ENCODE peak calls at places on chromosomes 1 and 21, in seven cellular contexts. One of them, this sample, is unnamed.

GRCh38 chr1:200247513-200247912 is 162.3 kb downstream of the ZNF281 start:
- DNase-seq in foreskin fibroblast: no peak
- DNase-seq in transverse colon: no peak
- DNase-seq in heart right ventricle: no peak
- DNase-seq in RWPE1: no peak
- DNase-seq in ovary: no peak
- DNase-seq in endothelial cell: no peak
- DNase-seq in this sample: no peak

GRCh38 chr1:234998174-234998741 is 130.4 kb downstream of the TOMM20 start:
- DNase-seq in foreskin fibroblast: no peak
- DNase-seq in transverse colon: peak
- DNase-seq in heart right ventricle: peak
- DNase-seq in RWPE1: peak
- DNase-seq in ovary: no peak
- DNase-seq in endothelial cell: no peak
- DNase-seq in this sample: peak

GRCh38 chr1:30785714-30786113 is 28.1 kb upstream of the LAPTM5 start:
- DNase-seq in foreskin fibroblast: no peak
- DNase-seq in transverse colon: no peak
- DNase-seq in heart right ventricle: no peak
- DNase-seq in RWPE1: no peak
- DNase-seq in ovary: no peak
- DNase-seq in endothelial cell: no peak
- DNase-seq in this sample: peak

GRCh38 chr1:235423214-235423652 is 56.0 kb downstream of the TBCE start:
- DNase-seq in foreskin fibroblast: no peak
- DNase-seq in transverse colon: no peak
- DNase-seq in heart right ventricle: no peak
- DNase-seq in RWPE1: no peak
- DNase-seq in ovary: no peak
- DNase-seq in endothelial cell: no peak
- DNase-seq in this sample: no peak

GRCh38 chr1:155976913-155977606 is 1.3 kb downstream of the ARHGEF2 start:
- DNase-seq in foreskin fibroblast: no peak
- DNase-seq in transverse colon: peak
- DNase-seq in heart right ventricle: peak
- DNase-seq in RWPE1: no peak
- DNase-seq in ovary: no peak
- DNase-seq in endothelial cell: no peak
- DNase-seq in this sample: peak

GRCh38 chr1:220281159-220281574 is 8.9 kb upstream of the RAB3GAP2 start:
- DNase-seq in foreskin fibroblast: peak
- DNase-seq in transverse colon: no peak
- DNase-seq in heart right ventricle: no peak
- DNase-seq in RWPE1: peak
- DNase-seq in ovary: no peak
- DNase-seq in endothelial cell: no peak
- DNase-seq in this sample: peak

GRCh38 chr1:153563339-153563952 is 2.2 kb downstream of the S100A2 start:
- DNase-seq in foreskin fibroblast: no peak
- DNase-seq in transverse colon: no peak
- DNase-seq in heart right ventricle: no peak
- DNase-seq in RWPE1: no peak
- DNase-seq in ovary: peak
- DNase-seq in endothelial cell: no peak
- DNase-seq in this sample: peak

GRCh38 chr1:18124977-18125376 is 17.4 kb downstream of the IGSF21 start:
- DNase-seq in foreskin fibroblast: no peak
- DNase-seq in transverse colon: no peak
- DNase-seq in heart right ventricle: no peak
- DNase-seq in RWPE1: no peak
- DNase-seq in ovary: no peak
- DNase-seq in endothelial cell: no peak
- DNase-seq in this sample: no peak

DNA sequence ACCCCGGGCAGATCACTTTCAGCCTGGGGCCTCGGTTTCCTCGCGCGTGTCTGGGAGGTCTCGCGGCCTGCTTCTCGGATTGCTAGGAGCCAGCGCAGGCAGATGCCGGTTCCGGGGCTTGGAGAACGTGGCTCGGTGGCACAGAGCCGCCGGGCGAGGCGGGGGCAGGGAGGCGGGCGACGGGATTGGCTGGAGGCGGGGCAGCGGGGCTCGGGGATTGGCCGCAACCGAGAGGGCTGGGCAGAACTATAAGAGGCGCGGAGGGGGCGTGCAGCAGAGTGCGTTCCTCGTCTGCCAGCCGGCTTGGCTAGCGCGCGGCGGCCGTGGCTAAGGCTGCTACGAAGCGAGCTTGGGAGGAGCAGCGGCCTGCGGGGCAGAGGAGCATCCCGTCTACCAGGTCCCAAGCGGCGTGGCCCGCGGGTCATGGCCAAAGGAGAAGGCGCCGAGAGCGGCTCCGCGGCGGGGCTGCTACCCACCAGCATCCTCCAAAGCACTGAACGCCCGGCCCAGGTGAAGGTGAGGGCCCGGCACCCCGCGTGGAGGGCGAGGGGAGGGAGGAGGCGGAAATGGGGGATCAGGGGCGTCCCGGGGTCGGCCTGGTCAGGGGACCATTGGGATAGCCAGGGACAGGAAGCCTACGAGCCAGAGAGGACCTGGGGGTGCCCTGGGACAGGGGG is at the start of gene MFSD2A:
- DNase-seq in foreskin fibroblast: peak
- DNase-seq in transverse colon: peak
- DNase-seq in heart right ventricle: peak
- DNase-seq in RWPE1: peak
- DNase-seq in ovary: peak
- DNase-seq in endothelial cell: peak
- DNase-seq in this sample: peak
- TF ChIP-seq CTCF in foreskin fibroblast: no peak
- TF ChIP-seq CTCF in transverse colon: no peak
- TF ChIP-seq CTCF in heart right ventricle: no peak
- TF ChIP-seq CTCF in RWPE1: no peak
- TF ChIP-seq CTCF in ovary: no peak
- TF ChIP-seq CTCF in endothelial cell: no peak
- TF ChIP-seq CTCF in this sample: no peak

DNA sequence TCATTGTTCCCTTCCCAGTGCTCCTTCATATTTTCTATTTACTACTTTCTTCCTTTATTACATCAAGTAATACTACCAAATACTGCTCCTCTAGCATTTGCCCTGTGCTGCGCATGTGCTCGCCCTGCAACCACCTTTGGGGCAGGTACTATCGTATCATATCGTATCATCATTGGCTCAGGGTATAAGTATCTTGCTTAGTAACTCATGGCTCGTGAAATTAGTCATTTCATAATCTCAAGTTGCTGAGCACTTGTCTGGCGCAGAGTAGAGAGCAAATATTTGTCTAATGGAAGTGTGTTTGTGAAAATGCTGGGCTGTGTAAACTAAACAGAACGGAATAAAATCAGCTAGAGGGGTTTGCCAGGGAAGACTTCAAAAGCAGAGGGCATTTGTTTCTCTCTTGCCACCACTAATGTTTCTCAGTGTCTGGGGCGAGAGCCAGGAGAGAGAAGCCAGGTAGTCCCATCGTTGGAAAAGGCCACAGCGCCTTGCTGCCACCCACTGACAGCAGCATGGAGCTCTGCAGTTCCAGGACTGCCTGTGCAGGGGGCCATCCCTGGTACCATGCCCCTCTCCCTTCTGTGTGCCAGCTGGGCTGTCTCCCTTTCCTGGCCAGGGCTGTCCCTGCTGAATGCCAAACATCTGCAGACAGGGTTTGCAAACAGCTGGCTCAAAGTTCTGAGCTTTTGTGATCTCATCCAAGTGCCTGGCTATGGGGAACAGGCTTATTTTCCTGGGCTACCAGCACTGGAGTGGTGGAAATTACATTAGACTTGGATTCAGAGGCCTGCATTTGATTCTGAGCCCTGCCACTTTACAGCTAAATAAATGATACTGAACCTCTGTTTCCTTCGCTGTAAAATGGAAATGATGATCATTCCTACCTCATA is 19.9 kb upstream of the CPT2 start:
- DNase-seq in foreskin fibroblast: no peak
- DNase-seq in transverse colon: peak
- DNase-seq in heart right ventricle: peak
- DNase-seq in RWPE1: no peak
- DNase-seq in ovary: peak
- DNase-seq in endothelial cell: no peak
- DNase-seq in this sample: no peak
- TF ChIP-seq CTCF in foreskin fibroblast: peak
- TF ChIP-seq CTCF in transverse colon: no peak
- TF ChIP-seq CTCF in heart right ventricle: peak
- TF ChIP-seq CTCF in RWPE1: no peak
- TF ChIP-seq CTCF in ovary: no peak
- TF ChIP-seq CTCF in endothelial cell: no peak
- TF ChIP-seq CTCF in this sample: no peak

DNA sequence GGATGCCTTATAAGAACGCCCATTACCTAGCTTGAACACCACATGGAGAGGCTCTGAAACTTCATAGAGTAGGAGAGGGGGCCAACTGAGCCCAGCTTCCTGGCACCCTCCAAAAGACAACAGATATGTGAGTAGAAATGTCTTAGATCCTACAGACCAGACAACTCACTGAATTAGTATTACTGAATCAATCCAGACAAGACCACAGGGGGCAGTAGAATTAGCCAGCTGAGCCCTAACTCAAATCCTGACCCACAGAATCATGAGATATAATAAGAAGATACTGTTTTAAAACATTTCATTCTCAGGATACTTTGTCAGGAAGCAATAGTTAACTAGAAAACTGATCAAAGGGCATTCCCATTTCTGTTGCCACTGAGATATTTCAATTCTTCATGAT is 45.8 kb upstream of the C1orf21 start:
- DNase-seq in foreskin fibroblast: no peak
- DNase-seq in transverse colon: no peak
- DNase-seq in heart right ventricle: no peak
- DNase-seq in RWPE1: no peak
- DNase-seq in ovary: no peak
- DNase-seq in endothelial cell: no peak
- DNase-seq in this sample: peak
- TF ChIP-seq CTCF in foreskin fibroblast: peak
- TF ChIP-seq CTCF in transverse colon: no peak
- TF ChIP-seq CTCF in heart right ventricle: no peak
- TF ChIP-seq CTCF in RWPE1: no peak
- TF ChIP-seq CTCF in ovary: no peak
- TF ChIP-seq CTCF in endothelial cell: peak
- TF ChIP-seq CTCF in this sample: peak

GRCh38 chr1:65075123-65075976 is 72.7 kb upstream of the AK4 start:
- DNase-seq in foreskin fibroblast: peak
- DNase-seq in transverse colon: peak
- DNase-seq in heart right ventricle: peak
- DNase-seq in RWPE1: peak
- DNase-seq in ovary: peak
- DNase-seq in endothelial cell: peak
- DNase-seq in this sample: peak
- TF ChIP-seq CTCF in foreskin fibroblast: peak
- TF ChIP-seq CTCF in transverse colon: peak
- TF ChIP-seq CTCF in heart right ventricle: peak
- TF ChIP-seq CTCF in RWPE1: peak
- TF ChIP-seq CTCF in ovary: peak
- TF ChIP-seq CTCF in endothelial cell: peak
- TF ChIP-seq CTCF in this sample: peak

DNA sequence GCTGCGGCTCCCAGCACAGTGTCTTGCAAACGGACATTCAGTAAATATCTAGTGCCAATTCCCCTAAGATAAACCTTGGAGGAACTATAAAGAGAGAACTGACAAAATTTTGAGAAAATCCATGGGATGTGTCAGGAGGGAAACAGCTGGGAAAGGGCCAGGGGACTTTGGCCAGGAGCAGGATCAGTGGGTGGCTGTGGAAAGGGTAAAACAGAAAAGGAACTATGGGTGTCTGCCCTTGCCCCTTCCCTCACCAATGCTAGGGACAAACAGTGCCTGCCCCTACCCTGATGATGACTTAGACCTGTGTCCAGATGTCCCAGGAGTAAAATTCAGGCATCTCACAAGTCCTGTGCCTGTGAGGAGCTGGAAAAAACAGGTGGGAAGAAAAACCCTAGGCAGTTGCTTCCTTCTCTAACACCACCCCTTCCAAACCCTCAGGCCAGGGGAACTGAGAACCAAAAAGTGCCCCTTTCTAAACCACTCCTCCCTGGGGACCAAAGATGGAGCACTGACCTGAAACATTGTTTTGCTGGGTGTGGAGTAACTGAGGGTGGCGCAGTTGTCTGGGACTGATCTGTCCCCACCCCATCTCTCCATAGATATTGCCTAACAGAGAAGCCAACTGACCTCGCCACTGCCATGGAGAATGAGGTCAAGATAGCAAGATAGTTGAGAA is 22.1 kb upstream of the IFNAR2 start:
- DNase-seq in foreskin fibroblast: no peak
- DNase-seq in transverse colon: no peak
- DNase-seq in heart right ventricle: no peak
- DNase-seq in RWPE1: no peak
- DNase-seq in ovary: no peak
- DNase-seq in endothelial cell: no peak
- DNase-seq in this sample: no peak
- TF ChIP-seq CTCF in foreskin fibroblast: no peak
- TF ChIP-seq CTCF in transverse colon: no peak
- TF ChIP-seq CTCF in heart right ventricle: no peak
- TF ChIP-seq CTCF in RWPE1: no peak
- TF ChIP-seq CTCF in ovary: no peak
- TF ChIP-seq CTCF in endothelial cell: no peak
- TF ChIP-seq CTCF in this sample: no peak

DNA sequence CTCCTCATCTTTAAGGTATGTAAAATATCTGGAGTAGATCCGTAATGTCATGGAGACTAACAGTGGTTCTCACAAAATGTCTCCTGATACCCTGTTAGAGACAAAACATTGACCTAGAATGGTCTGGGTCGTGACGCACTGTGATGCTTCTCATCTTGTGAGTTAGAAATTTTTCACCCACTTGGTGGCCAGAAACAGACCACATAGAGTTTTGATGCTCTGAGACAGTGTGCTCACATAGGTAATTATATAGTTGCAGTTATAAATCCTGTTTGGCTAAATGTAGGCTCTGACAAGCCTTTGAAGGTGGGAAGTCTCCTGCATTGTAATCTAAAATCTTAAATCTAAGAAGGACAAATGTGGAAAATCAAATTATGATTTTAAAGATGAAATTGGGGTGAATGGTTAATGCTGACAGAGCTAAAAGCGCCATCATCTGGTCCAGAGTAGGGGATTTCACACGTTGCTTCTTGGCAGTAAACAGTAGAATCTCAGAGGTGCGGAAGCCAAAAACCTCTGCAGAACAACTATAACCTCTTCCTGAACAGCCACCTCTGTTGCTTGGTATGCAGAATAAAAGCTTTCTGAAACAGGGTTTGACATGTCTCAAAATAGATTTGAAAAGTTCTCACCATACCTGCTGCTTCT is 17.0 kb downstream of the RPAP2 start:
- DNase-seq in foreskin fibroblast: no peak
- DNase-seq in transverse colon: peak
- DNase-seq in heart right ventricle: no peak
- DNase-seq in RWPE1: no peak
- DNase-seq in ovary: no peak
- DNase-seq in endothelial cell: no peak
- DNase-seq in this sample: no peak
- TF ChIP-seq CTCF in foreskin fibroblast: no peak
- TF ChIP-seq CTCF in transverse colon: no peak
- TF ChIP-seq CTCF in heart right ventricle: no peak
- TF ChIP-seq CTCF in RWPE1: no peak
- TF ChIP-seq CTCF in ovary: no peak
- TF ChIP-seq CTCF in endothelial cell: no peak
- TF ChIP-seq CTCF in this sample: no peak